ENCODE peak calls at places on chromosomes 12 and 14, in six cellular contexts. P, D, N, G, J and F are unnamed samples.
A peak's percentile ranks its signal among the peaks of the same experiment; 100 is the strongest.

GRCh38 chr12:71041481-71041880 is 116.3 kb downstream of the TSPAN8 start:
- DNase-seq in P (no peak), D (no peak), N (no peak), G (no peak), J (no peak), F (no peak)

GRCh38 chr12:11601647-11602046 is 47.8 kb upstream of the ETV6 start:
- DNase-seq in P (no peak), D (no peak), N (no peak), G (no peak), J (no peak), F (no peak)

GRCh38 chr14:38507299-38507698 is 251.4 kb upstream of the CLEC14A start:
- DNase-seq in P (no peak), D (no peak), N (no peak), G (no peak), J (no peak), F (no peak)

GRCh38 chr12:123840765-123841425 is 78.8 kb downstream of the DNAH10 start:
- DNase-seq in P (no peak), D (no peak), N (no peak), G (no peak), J (no peak), F (no peak)

GRCh38 chr14:90600619-90601018 is 203.8 kb downstream of the CALM1 start:
- DNase-seq in P (no peak), D (no peak), N (no peak), G (no peak), J (no peak), F (no peak)

GRCh38 chr14:99755629-99756603 is 37.3 kb upstream of the EML1 start:
- DNase-seq in P (peak; percentile 77), D (peak; percentile 85), N (peak; percentile 68), G (no peak), J (no peak), F (peak; percentile 85)

GRCh38 chr14:53327716-53328115 is 174.6 kb upstream of the DDHD1 start:
- DNase-seq in P (no peak), D (no peak), N (no peak), G (no peak), J (no peak), F (no peak)

GRCh38 chr12:14216405-14217294 is 148.8 kb upstream of the ATF7IP start:
- DNase-seq in P (peak; percentile 26), D (no peak), N (no peak), G (no peak), J (no peak), F (no peak)

GRCh38 chr14:24398298-24398942 is 383 bp upstream of the NYNRIN start:
- DNase-seq in P (no peak), D (no peak), N (no peak), G (no peak), J (no peak), F (no peak)

GRCh38 chr14:101965145-101965531 is 765 bp downstream of the DYNC1H1 start:
- DNase-seq in P (no peak), D (peak; percentile 83), N (no peak), G (peak; percentile 41), J (peak; percentile 84), F (no peak)

GRCh38 chr12:112112423-112113132 is 4.0 kb upstream of the NAA25 start:
- DNase-seq in P (no peak), D (no peak), N (no peak), G (no peak), J (no peak), F (no peak)

GRCh38 chr14:68520637-68521556 is 272.0 kb downstream of the ZFP36L1 start:
- DNase-seq in P (no peak), D (no peak), N (no peak), G (no peak), J (no peak), F (no peak)

GRCh38 chr14:89327771-89328212 is 89.2 kb downstream of the FOXN3 start:
- DNase-seq in P (no peak), D (no peak), N (no peak), G (no peak), J (no peak), F (no peak)